ENCODE peak calls at places on chromosomes 2 and 18, in nine cellular contexts. D, M, I, U, C, O, J, R and A are unnamed samples.

GRCh38 chr2:45699032-45699658 is 47.7 kb downstream of the PRKCE start:
- DNase-seq in J (peak), D (no peak), I (no peak), M (no peak), U (no peak), C (no peak), R (peak), O (peak), A (no peak)

GRCh38 chr2:86661333-86661732 is 37.7 kb upstream of the RNF103 start:
- DNase-seq in I (no peak), U (no peak), R (no peak), O (no peak), M (no peak), C (no peak), D (no peak), J (peak), A (no peak)

GRCh38 chr18:48477353-48477752 is 61.5 kb upstream of the CTIF start:
- DNase-seq in C (no peak), D (no peak), O (no peak), M (no peak), U (no peak), R (no peak), I (no peak), J (no peak), A (no peak)

GRCh38 chr2:26270363-26270762 is 25.6 kb downstream of the HADHB start:
- DNase-seq in I (no peak), M (no peak), J (no peak), U (no peak), R (peak), C (no peak), O (no peak), D (no peak), A (no peak)

GRCh38 chr2:237260032-237260431 is 153.9 kb downstream of the COL6A3 start:
- DNase-seq in J (peak), D (no peak), I (no peak), R (no peak), U (no peak), M (no peak), O (peak), C (no peak), A (no peak)

GRCh38 chr2:157181234-157181633 is 76.3 kb upstream of the GALNT5 start:
- DNase-seq in R (peak), M (no peak), I (no peak), U (no peak), J (peak), O (peak), C (no peak), D (no peak), A (no peak)

GRCh38 chr2:113906647-113907046 is 16.8 kb downstream of the ACTR3 start:
- DNase-seq in R (no peak), M (no peak), U (no peak), C (no peak), O (no peak), I (no peak), J (no peak), D (no peak), A (no peak)

GRCh38 chr2:173749315-173749714 is 215.9 kb downstream of the SP3 start:
- DNase-seq in J (peak), D (no peak), R (peak), M (no peak), C (no peak), I (no peak), O (peak), U (no peak), A (no peak)

GRCh38 chr2:176187306-176188217 is 906 bp upstream of the HOXD1 start:
- DNase-seq in I (no peak), C (no peak), J (no peak), M (no peak), O (no peak), D (no peak), U (no peak), R (no peak), A (no peak)

GRCh38 chr2:76506538-76506937 is 795.8 kb upstream of the GCFC2 start:
- DNase-seq in C (no peak), U (no peak), J (no peak), O (no peak), R (no peak), M (no peak), I (no peak), D (no peak), A (no peak)

GRCh38 chr18:23805898-23806297 is 116.6 kb downstream of the LAMA3 start:
- DNase-seq in D (peak), M (no peak), O (peak), C (no peak), J (peak), I (no peak), R (peak), U (no peak), A (no peak)

GRCh38 chr2:196980498-196980897 is 54.0 kb upstream of the PGAP1 start:
- DNase-seq in M (no peak), R (no peak), C (no peak), J (no peak), I (no peak), O (no peak), D (no peak), U (no peak), A (no peak)

GRCh38 chr2:128775401-128776285 is 457.0 kb upstream of the HS6ST1 start:
- DNase-seq in J (no peak), O (no peak), D (no peak), C (no peak), M (no peak), R (no peak), I (peak), U (peak), A (no peak)

GRCh38 chr18:25399554-25399953 is 47.6 kb upstream of the ZNF521 start:
- DNase-seq in O (peak), I (no peak), J (no peak), C (no peak), D (no peak), U (no peak), R (no peak), M (no peak), A (no peak)

GRCh38 chr18:57026316-57026715 is 120.6 kb upstream of the BOD1L2 start:
- DNase-seq in O (peak), D (no peak), M (no peak), J (no peak), R (no peak), C (no peak), U (no peak), I (no peak), A (no peak)

GRCh38 chr2:120600786-120601185 is 134.9 kb upstream of the GLI2 start:
- DNase-seq in O (no peak), C (peak), I (no peak), J (no peak), R (no peak), D (no peak), M (peak), U (peak), A (no peak)
- TF ChIP-seq CTCF in O (no peak), C (no peak), I (no peak), J (no peak), R (no peak), D (no peak), M (no peak), U (no peak), A (no peak)

GRCh38 chr2:10985260-10985659 is 73.5 kb downstream of the KCNF1 start:
- DNase-seq in C (no peak), R (peak), M (no peak), O (no peak), J (no peak), U (no peak), D (no peak), I (no peak), A (no peak)
- TF ChIP-seq CTCF in C (no peak), R (no peak), M (no peak), O (no peak), J (no peak), U (no peak), D (no peak), I (no peak), A (no peak)

DNA sequence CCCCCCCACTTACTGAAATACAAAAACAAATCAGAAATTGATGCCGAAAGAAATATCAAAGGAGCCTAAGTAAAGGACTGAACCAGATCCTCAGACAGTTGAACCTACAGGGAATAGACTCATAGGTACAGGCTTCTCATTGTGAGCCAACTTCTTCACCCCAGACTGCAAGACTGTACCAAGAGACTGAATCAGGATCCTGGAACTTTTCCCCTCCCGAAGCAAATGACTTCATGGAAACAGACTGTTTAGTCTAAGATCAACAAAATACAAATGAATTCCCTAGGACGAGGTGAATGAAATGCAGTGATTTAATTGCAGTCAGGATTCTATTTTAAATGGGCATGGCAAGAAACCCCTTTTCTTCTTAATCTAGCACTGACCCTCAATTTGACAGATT is 53.6 kb upstream of the RNF152 start:
- DNase-seq in O (peak), M (no peak), J (no peak), C (no peak), R (peak), U (no peak), I (no peak), D (no peak), A (no peak)
- TF ChIP-seq CTCF in O (no peak), M (no peak), J (no peak), C (no peak), R (no peak), U (no peak), I (no peak), D (no peak), A (no peak)

DNA sequence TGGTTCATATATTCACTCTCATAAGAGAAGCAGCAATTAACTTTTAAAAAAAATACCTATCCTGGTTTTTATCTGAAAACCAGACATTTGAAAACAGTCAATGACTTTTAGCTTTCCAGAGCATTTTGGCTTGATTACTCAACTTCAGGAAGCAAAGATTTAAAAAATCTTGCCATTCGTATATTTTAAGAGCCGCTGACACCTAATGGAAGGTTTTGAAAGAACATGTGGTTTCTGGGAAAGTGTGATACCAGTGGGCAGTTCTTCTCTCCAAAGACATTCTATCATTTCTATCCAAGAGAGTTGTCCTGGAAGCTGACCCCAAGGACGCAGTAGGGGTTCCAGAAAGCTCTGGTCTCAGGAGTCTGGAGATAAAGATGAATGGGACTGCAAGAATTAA is 234.7 kb downstream of the TTC32 start:
- DNase-seq in R (peak), D (no peak), C (no peak), U (no peak), I (no peak), J (peak), O (peak), M (no peak), A (no peak)
- TF ChIP-seq CTCF in R (peak), D (peak), C (no peak), U (peak), I (peak), J (peak), O (peak), M (peak), A (peak)